ENCODE peak calls at places on chromosomes 2 and 18, in nine cellular contexts. M is breast epithelium, E is DND-41, Q is thoracic aorta, O is WERI-Rb-1, L is type B pancreatic cell, B is OCI-LY7, V is cardiac muscle cell, Z is GM13977. D is an unnamed sample.

GRCh38 chr2:178829299-178829698 is 22.1 kb upstream of the TTN start:
- DNase-seq in V (peak), Q (no peak), E (no peak), L (no peak), Z (no peak), B (no peak), O (no peak), M (no peak), D (no peak)

GRCh38 chr2:128805237-128805636 is 486.6 kb upstream of the HS6ST1 start:
- DNase-seq in Z (no peak), O (no peak), L (no peak), E (no peak), V (no peak), B (no peak), Q (no peak), M (no peak), D (no peak)

GRCh38 chr2:17754773-17755425 is 961 bp downstream of the GEN1 start:
- DNase-seq in L (no peak), B (no peak), M (no peak), Q (no peak), Z (no peak), E (no peak), O (no peak), V (peak), D (no peak)

GRCh38 chr2:164784376-164784775 is 57.2 kb downstream of the COBLL1 start:
- DNase-seq in Q (no peak), B (no peak), V (peak), Z (no peak), L (no peak), M (no peak), E (no peak), O (peak), D (no peak)

GRCh38 chr2:188512456-188512855 is 220.8 kb downstream of the GULP1 start:
- DNase-seq in V (peak), Q (no peak), E (no peak), L (no peak), O (no peak), Z (no peak), B (peak), M (no peak), D (peak)

GRCh38 chr18:63137999-63138448 is 181.5 kb downstream of the BCL2 start:
- DNase-seq in M (no peak), O (no peak), V (no peak), Q (no peak), E (peak), B (peak), Z (no peak), L (no peak), D (no peak)

GRCh38 chr2:128380061-128380889 is 61.6 kb upstream of the HS6ST1 start:
- DNase-seq in Z (no peak), O (no peak), E (no peak), Q (no peak), M (no peak), V (no peak), B (no peak), L (peak), D (no peak)

GRCh38 chr2:167924556-167924955 is 322.8 kb downstream of the STK39 start:
- DNase-seq in E (no peak), M (no peak), V (no peak), L (no peak), O (no peak), Z (no peak), Q (no peak), B (no peak), D (no peak)

GRCh38 chr2:118861242-118861641 is 13.8 kb upstream of the EN1 start:
- DNase-seq in V (no peak), L (peak), Z (no peak), B (no peak), M (no peak), O (no peak), E (no peak), Q (no peak), D (no peak)

GRCh38 chr2:44137872-44138551 is 30.7 kb upstream of the PPM1B start:
- DNase-seq in B (no peak), O (no peak), Q (no peak), L (no peak), Z (no peak), E (no peak), V (peak), M (no peak), D (no peak)

GRCh38 chr2:86249176-86249842 is 50.1 kb downstream of the MRPL35 start:
- DNase-seq in Z (peak), E (no peak), M (no peak), V (peak), Q (peak), L (no peak), O (no peak), B (peak), D (peak)

GRCh38 chr2:86249843-86250402 is 50.7 kb downstream of the MRPL35 start:
- DNase-seq in O (no peak), B (peak), Z (peak), Q (no peak), L (no peak), E (no peak), M (no peak), V (peak), D (peak)

GRCh38 chr2:86253424-86253823 is 54.2 kb downstream of the MRPL35 start:
- DNase-seq in L (no peak), O (no peak), Q (no peak), M (no peak), V (no peak), E (no peak), Z (no peak), B (no peak), D (no peak)

GRCh38 chr2:86254576-86255538 is 55.6 kb downstream of the MRPL35 start:
- DNase-seq in O (no peak), B (no peak), Q (no peak), E (no peak), M (peak), V (no peak), Z (no peak), L (no peak), D (no peak)

DNA sequence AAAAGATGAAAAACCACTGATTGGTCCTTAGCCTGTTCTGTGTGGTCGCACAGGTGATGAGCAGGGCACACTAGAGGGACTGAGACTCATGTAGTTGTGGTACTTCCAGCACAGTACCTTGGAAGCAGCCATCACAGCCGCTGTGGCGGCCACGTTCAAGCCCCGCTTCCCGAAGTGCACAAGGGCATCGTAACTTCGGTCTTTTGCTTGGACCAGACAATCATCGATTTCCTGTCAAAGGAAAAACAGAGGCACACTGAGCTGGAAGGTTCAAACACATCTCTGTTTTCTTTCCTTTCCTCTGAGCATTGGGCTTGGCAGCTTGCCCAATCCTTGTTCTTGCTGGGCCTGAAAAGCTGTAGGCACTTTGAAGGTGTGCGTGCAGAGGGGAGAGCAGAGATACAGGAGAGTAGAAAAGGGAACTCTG is 52.6 kb downstream of the MRPL35 start:
- DNase-seq in E (no peak), L (no peak), Z (no peak), V (peak), M (no peak), Q (no peak), B (no peak), O (no peak), D (no peak)
- TF ChIP-seq CTCF in E (no peak), L (no peak), Z (no peak), V (no peak), M (no peak), Q (no peak), B (no peak), O (no peak), D (no peak)

GRCh38 chr2:42040643-42041277 is 7.1 kb upstream of the PKDCC start:
- DNase-seq in B (no peak), L (no peak), Q (no peak), O (peak), E (no peak), V (peak), Z (no peak), M (no peak), D (no peak)
- TF ChIP-seq CTCF in B (no peak), L (peak), Q (no peak), O (peak), E (no peak), V (peak), Z (no peak), M (no peak), D (no peak)

GRCh38 chr2:148616696-148617095 is 27.9 kb upstream of the EPC2 start:
- DNase-seq in O (no peak), L (no peak), B (no peak), Q (no peak), M (no peak), Z (no peak), E (no peak), V (no peak), D (no peak)

GRCh38 chr2:148619560-148620190 is 24.9 kb upstream of the EPC2 start:
- DNase-seq in M (no peak), B (no peak), Z (peak), Q (no peak), E (no peak), O (no peak), L (no peak), V (no peak), D (no peak)

GRCh38 chr2:148617219-148617618 is 27.3 kb upstream of the EPC2 start:
- DNase-seq in M (no peak), B (no peak), Q (no peak), E (no peak), L (no peak), O (no peak), Z (no peak), V (no peak), D (no peak)

DNA sequence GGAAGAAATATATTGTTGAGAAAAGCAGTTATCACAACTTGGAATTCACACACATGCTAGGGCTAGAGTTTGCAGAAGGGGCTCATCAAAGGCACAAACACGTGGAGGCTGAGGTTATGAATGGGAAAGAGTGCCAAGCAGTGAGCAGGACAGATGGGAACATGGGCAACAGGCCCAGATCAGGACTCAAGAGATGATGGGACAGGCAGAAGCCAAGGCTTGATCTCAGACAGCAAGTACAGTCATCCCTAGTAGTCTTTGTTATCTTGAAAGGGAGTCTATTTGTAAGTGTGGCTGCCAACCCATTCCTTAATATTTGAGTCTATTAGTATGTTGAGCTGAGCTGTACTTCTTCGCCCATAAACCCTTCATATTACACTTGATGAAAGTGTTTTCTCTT is 22.2 kb upstream of the EPC2 start:
- DNase-seq in Z (no peak), V (no peak), B (no peak), Q (no peak), M (no peak), O (no peak), E (no peak), L (no peak), D (no peak)
- TF ChIP-seq CTCF in Z (no peak), V (no peak), B (no peak), Q (no peak), M (no peak), O (no peak), E (no peak), L (no peak), D (no peak)

DNA sequence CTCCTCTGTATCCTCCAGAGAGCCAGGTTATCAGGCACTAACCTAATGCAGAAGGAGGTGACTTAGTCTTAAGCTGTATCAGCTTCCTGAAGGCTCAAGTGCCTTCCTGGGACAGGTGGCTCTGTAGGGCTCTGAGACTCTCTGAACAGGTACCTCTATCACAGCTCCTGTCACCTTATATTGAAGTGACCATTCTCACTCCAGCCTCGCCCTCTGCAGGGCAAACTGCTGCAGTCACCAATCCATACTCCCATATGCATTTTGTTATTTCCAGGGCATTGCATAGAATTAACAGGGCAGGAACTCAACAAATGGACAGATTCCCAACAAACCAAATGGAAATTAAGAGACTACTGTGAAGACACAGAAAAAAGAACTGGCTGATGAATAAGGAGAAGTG is 203.0 kb upstream of the REV1 start:
- DNase-seq in E (no peak), L (no peak), Q (no peak), Z (no peak), B (peak), V (no peak), O (peak), M (no peak), D (no peak)
- TF ChIP-seq CTCF in E (no peak), L (no peak), Q (no peak), Z (peak), B (peak), V (no peak), O (peak), M (no peak), D (no peak)

DNA sequence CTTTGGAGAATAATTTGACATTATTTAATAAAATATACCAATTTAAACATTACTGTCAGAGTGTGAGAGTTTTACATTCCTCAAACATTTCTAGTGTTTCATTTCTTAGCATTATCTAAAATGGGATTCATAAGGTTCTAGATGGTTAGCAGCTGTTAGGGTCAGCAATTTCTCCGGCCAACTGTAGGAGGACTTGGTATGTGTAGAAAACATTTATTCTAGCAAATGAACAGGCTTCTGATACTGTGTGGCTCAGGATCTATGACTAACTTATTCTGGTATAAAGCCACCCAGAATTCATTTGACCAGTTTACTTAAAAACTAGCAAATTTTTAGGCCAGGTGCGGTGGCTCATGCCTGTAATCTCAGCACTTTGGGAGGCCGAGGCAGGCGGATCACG is 22.6 kb downstream of the NCOA1 start:
- DNase-seq in L (no peak), V (peak), E (no peak), Z (no peak), M (no peak), O (no peak), Q (no peak), B (no peak), D (no peak)
- TF ChIP-seq CTCF in L (no peak), V (no peak), E (no peak), Z (no peak), M (no peak), O (no peak), Q (no peak), B (no peak), D (no peak)

D was measured in GM13976.